ENCODE peak calls at places on chromosomes 11 and 22, in four cellular contexts. K is esophagus squamous epithelium, E is bronchial epithelial cell, N is GM20000. Z is an unnamed sample.

GRCh38 chr11:113859665-113860064 is 15.7 kb downstream of the USP28 start:
- DNase-seq in K (no peak), N (no peak), E (peak), Z (peak)

GRCh38 chr11:102411142-102411541 is 41.4 kb downstream of the TMEM123 start:
- DNase-seq in K (no peak), E (no peak), N (no peak), Z (no peak)

GRCh38 chr11:130118636-130119387 is 40.8 kb upstream of the ST14 start:
- DNase-seq in E (no peak), K (no peak), N (peak), Z (no peak)

GRCh38 chr11:115153135-115153534 is 351.1 kb downstream of the CADM1 start:
- DNase-seq in K (no peak), N (no peak), E (peak), Z (no peak)

GRCh38 chr22:29040385-29041275 is 21.0 kb downstream of the C22orf31 start:
- DNase-seq in N (peak), K (no peak), E (peak), Z (peak)

GRCh38 chr11:2208691-2209369 is 37.2 kb upstream of the TH start:
- DNase-seq in E (peak), K (no peak), N (no peak), Z (peak)

GRCh38 chr11:394858-395655 is 1.0 kb downstream of the PKP3 start:
- DNase-seq in N (no peak), E (no peak), K (no peak), Z (no peak)

GRCh38 chr11:116844722-116845121 is 7.3 kb upstream of the APOA1 start:
- DNase-seq in N (no peak), K (no peak), E (no peak), Z (no peak)

GRCh38 chr11:65390099-65390941 is 3.9 kb downstream of the FRMD8 start:
- DNase-seq in E (no peak), K (no peak), N (peak), Z (peak)

GRCh38 chr22:17083255-17083654 is 1.5 kb upstream of the IL17RA start:
- DNase-seq in K (no peak), N (no peak), E (no peak), Z (no peak)

GRCh38 chr11:79437981-79438630 is 2.7 kb downstream of the TENM4 start:
- DNase-seq in E (peak), N (peak), K (no peak), Z (peak)

GRCh38 chr11:46210133-46210636 is 67.3 kb upstream of the CREB3L1 start:
- DNase-seq in N (peak), K (no peak), E (peak), Z (peak)

GRCh38 chr22:17562906-17563870 is at the start of gene SLC25A18:
- DNase-seq in K (no peak), E (no peak), N (no peak), Z (no peak)

GRCh38 chr11:28632338-28632737 is 524.1 kb downstream of the METTL15 start:
- DNase-seq in N (no peak), E (peak), K (no peak), Z (no peak)

GRCh38 chr11:8777907-8778767 is 95.5 kb downstream of the RPL27A start:
- DNase-seq in E (peak), K (no peak), N (peak), Z (peak)

GRCh38 chr22:11626422-11626773 is 3901.6 kb upstream of the OR11H1 start:
- DNase-seq in N (no peak), K (no peak), E (no peak), Z (no peak)

GRCh38 chr11:34940026-34940677 is 23.7 kb downstream of the PDHX start:
- DNase-seq in N (peak), K (no peak), E (no peak), Z (peak)
- TF ChIP-seq CTCF in N (no peak), K (peak), E (no peak), Z (no peak)

GRCh38 chr11:58060939-58061672 is 30.4 kb downstream of the OR6Q1 start:
- DNase-seq in N (no peak), E (peak), K (no peak), Z (no peak)

GRCh38 chr11:58059011-58059358 is 28.2 kb downstream of the OR6Q1 start:
- DNase-seq in N (no peak), K (no peak), E (peak), Z (no peak)

GRCh38 chr11:58058276-58059010 is 27.7 kb downstream of the OR6Q1 start:
- DNase-seq in E (peak), N (no peak), K (no peak), Z (no peak)

GRCh38 chr11:58061813-58062212 is 31.1 kb downstream of the OR6Q1 start:
- DNase-seq in K (no peak), E (peak), N (no peak), Z (no peak)

GRCh38 chr11:58060535-58060934 is 29.8 kb downstream of the OR6Q1 start:
- DNase-seq in N (no peak), K (no peak), E (no peak), Z (no peak)
- TF ChIP-seq CTCF in N (no peak), K (no peak), E (no peak), Z (no peak)

DNA sequence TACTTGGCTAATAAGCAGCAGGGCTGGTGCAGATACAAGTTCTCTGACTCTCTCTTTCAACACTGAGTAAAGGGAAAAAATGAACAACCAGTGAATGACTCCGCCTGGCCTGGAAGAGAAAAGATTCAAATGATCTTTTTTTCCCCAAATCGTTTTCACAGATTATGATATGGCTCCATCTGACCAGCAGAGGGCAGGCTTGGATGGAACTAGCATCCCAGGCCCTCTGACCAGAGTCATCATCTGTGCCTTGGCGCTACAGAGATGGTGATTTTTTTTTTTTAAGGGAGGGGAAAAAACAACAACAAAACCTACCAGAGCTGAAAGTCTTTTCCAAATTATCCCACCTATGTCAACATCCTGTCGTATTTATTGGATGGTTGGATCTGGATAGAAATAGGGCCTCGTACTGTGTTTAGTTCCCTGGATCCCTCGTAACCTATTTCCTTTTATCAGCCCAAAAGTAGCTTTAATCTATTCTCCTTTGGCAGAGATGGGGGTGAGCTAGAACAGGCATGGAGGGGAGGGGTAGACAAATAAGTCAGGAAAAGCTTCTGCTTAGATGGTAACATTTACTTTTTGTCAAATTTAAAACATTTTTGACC is 69.7 kb downstream of the PRSS23 start:
- DNase-seq in K (no peak), E (peak), N (peak), Z (peak)
- TF ChIP-seq CTCF in K (peak), E (peak), N (peak), Z (peak)

GRCh38 chr22:37638351-37639069 is 959 bp upstream of the SH3BP1 start:
- DNase-seq in N (no peak), K (no peak), E (peak), Z (no peak)

GRCh38 chr22:37636949-37637273 is 2.6 kb upstream of the SH3BP1 start:
- DNase-seq in E (no peak), K (no peak), N (no peak), Z (no peak)

GRCh38 chr22:37634505-37635002 is 4.9 kb upstream of the SH3BP1 start:
- DNase-seq in K (no peak), N (no peak), E (no peak), Z (no peak)

GRCh38 chr22:37635157-37635556 is 4.3 kb upstream of the SH3BP1 start:
- DNase-seq in N (no peak), E (no peak), K (no peak), Z (no peak)

DNA sequence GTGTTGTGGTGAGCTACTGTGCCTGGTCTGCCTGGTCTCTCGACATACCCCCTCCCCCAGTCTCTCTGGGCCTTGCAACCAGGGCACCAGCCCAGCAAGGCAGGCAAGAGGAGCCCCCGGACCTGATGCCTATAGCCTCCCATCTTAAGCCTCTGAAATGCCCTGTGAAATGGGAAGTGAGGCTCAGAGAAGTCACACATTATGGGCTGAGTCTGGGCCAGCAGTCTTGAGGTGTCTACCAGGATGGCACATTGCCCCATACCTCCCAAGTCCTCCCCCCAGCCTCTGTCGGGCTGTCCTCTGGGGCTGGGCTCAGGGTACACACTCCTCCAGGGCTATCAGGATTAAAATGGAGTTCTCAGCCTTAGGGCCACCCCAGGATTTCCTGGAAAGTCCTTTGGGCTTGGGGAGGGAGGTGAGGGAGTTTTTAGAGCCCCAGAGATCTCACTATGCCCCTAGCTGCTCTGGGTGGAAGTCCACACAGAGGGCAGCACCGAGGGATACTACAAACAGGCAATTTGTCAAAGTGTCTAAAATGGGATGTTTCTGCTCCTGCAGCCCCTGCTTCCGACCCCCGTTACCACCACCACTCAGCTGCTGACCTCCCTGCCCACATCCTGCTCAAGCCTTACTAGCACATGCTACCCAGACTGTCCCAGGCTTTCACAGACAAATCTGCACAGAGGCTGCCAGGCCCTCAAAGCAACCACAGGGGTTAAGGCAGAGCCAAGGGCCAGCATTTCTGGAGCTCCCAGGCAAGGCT is 3.1 kb upstream of the SH3BP1 start:
- DNase-seq in N (no peak), K (no peak), E (no peak), Z (no peak)
- TF ChIP-seq CTCF in N (peak), K (peak), E (peak), Z (peak)

GRCh38 chr22:24178502-24179440 is 2.5 kb upstream of the SUSD2 start:
- DNase-seq in K (no peak), E (no peak), N (no peak), Z (no peak)
- TF ChIP-seq CTCF in K (peak), E (peak), N (peak), Z (no peak)

GRCh38 chr11:69366591-69366990 is 72.6 kb downstream of the MYEOV start:
- DNase-seq in E (no peak), K (no peak), N (no peak), Z (no peak)

GRCh38 chr11:69367211-69367964 is 73.4 kb downstream of the MYEOV start:
- DNase-seq in N (no peak), E (peak), K (no peak), Z (peak)

GRCh38 chr11:69368119-69368880 is 74.3 kb downstream of the MYEOV start:
- DNase-seq in E (peak), K (no peak), N (no peak), Z (no peak)

GRCh38 chr11:69364901-69365300 is 70.9 kb downstream of the MYEOV start:
- DNase-seq in K (no peak), E (no peak), N (no peak), Z (no peak)

GRCh38 chr11:69365567-69365966 is 71.6 kb downstream of the MYEOV start:
- DNase-seq in E (no peak), K (no peak), N (no peak), Z (no peak)
- TF ChIP-seq CTCF in E (no peak), K (no peak), N (no peak), Z (no peak)

DNA sequence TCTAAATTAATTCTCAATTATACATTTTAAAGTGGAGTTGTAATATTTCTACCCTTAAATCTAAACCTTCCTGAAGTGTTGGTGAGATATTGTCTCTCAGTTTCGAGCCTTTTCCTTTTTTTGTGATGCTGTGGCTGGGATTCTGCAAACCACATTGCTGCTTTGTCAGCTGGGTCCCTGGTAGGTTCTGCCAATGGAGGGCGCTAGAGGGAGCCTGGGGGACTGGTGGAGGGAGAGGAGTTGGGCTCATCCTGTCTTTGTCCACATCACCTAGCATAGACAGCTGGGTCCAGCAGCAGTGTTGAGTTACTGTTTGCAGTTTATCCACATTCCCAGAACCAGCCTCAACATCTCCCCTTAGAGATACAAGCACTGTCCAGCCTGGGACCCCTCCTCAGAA is 41.0 kb downstream of the TRAF6 start:
- DNase-seq in N (no peak), E (no peak), K (no peak), Z (no peak)
- TF ChIP-seq CTCF in N (no peak), E (no peak), K (peak), Z (no peak)

GRCh38 chr22:35155403-35156025 is 89.6 kb downstream of the ISX start:
- DNase-seq in K (no peak), E (no peak), N (no peak), Z (no peak)
- TF ChIP-seq CTCF in K (no peak), E (no peak), N (no peak), Z (no peak)

GRCh38 chr22:20957691-20958440 is 9.2 kb upstream of the AIFM3 start:
- DNase-seq in K (no peak), E (no peak), N (peak), Z (peak)

GRCh38 chr22:20957118-20957690 is 9.9 kb upstream of the AIFM3 start:
- DNase-seq in K (no peak), E (no peak), N (peak), Z (peak)

GRCh38 chr22:20953668-20954500 is 13.2 kb upstream of the AIFM3 start:
- DNase-seq in N (no peak), K (no peak), E (peak), Z (no peak)

GRCh38 chr22:20955548-20955947 is 11.5 kb upstream of the AIFM3 start:
- DNase-seq in N (no peak), K (no peak), E (no peak), Z (no peak)

DNA sequence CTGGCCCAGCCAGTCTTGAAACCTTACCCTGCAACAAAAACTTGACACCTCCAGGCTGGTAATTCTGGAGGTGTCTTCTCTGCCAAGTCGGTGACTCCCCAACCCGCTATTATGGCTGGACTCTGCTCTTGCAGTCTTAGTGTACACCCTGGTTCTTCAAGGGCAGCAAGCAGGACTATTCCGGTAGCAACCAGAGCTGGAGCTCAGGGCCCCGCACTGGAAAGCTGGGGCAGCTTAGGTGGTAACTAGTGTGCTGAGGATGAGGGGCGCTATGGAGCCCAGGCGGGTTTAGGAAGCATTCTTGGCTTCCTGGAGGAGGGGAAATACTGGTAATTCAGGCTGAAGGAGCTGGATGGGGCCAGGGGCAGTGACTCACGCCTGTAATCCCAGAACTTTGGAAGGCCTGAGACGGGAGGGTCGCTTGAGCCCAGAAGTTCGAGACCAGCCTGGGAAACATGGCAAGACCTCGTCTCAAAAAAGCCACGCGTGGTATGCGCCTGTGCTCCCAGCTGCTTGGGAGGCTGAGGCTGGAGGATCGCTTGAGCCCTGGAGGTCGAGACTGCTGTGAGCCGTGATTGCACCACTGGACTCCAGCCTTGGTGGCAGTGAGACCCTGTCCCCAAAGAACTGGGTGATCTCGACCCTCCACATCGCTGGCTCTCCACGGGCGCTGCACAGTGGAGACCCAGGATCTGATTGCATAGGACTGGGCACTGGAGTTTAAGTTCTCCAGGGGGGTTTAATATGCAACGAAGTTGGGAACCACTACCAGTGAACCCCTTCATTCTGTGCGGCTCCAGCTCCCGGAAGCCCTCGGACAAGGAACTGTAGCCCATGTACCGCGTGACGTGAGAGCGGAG is 10.6 kb upstream of the AIFM3 start:
- DNase-seq in N (no peak), E (peak), K (no peak), Z (no peak)
- TF ChIP-seq CTCF in N (no peak), E (peak), K (peak), Z (no peak)

GRCh38 chr11:107564877-107565218 is 687 bp downstream of the ALKBH8 start:
- DNase-seq in E (no peak), N (no peak), K (no peak), Z (no peak)
- TF ChIP-seq CTCF in E (no peak), N (no peak), K (no peak), Z (no peak)

Z was measured in GM13976.